ENCODE peak calls at places on chromosomes 1 and 21, in nine cellular contexts. F is cardiac muscle cell, Z is cardiac fibroblast, H is AG10803, P is HFF-Myc, K is stomach, C is fibroblast of the aortic adventitia, V is sigmoid colon, L is AG04449. M is an unnamed sample.

GRCh38 chr1:245260116-245260882 is 105.5 kb downstream of the KIF26B start:
- DNase-seq in F (no peak), Z (no peak), H (no peak), P (no peak), K (peak), C (no peak), V (no peak), L (no peak), M (no peak)

GRCh38 chr1:145895471-145895870 is 9.8 kb upstream of the ANKRD35 start:
- DNase-seq in F (no peak), Z (no peak), H (no peak), P (no peak), K (no peak), C (no peak), V (no peak), L (no peak), M (no peak)

GRCh38 chr1:27144920-27145661 is 9.8 kb downstream of the SLC9A1 start:
- DNase-seq in F (no peak), Z (peak), H (peak), P (no peak), K (peak), C (peak), V (peak), L (peak), M (peak)

GRCh38 chr1:205493241-205494085 is 11.0 kb upstream of the CDK18 start:
- DNase-seq in F (no peak), Z (peak), H (peak), P (peak), K (peak), C (peak), V (no peak), L (no peak), M (peak)

GRCh38 chr1:161196521-161197451 is 2.1 kb downstream of the ADAMTS4 start:
- DNase-seq in F (no peak), Z (peak), H (peak), P (peak), K (no peak), C (peak), V (peak), L (no peak), M (peak)

GRCh38 chr1:165481820-165482532 is 37.0 kb upstream of the RXRG start:
- DNase-seq in F (no peak), Z (peak), H (peak), P (peak), K (peak), C (peak), V (no peak), L (peak), M (peak)

GRCh38 chr1:209434066-209434465 is 149.4 kb upstream of the CAMK1G start:
- DNase-seq in F (no peak), Z (peak), H (peak), P (no peak), K (no peak), C (peak), V (no peak), L (no peak), M (peak)

GRCh38 chr21:44418876-44419230 is 36.5 kb upstream of the LRRC3 start:
- DNase-seq in F (no peak), Z (no peak), H (no peak), P (no peak), K (no peak), C (no peak), V (peak), L (no peak), M (no peak)

GRCh38 chr21:14768042-14768441 is 221.9 kb upstream of the SAMSN1 start:
- DNase-seq in F (no peak), Z (no peak), H (no peak), P (no peak), K (no peak), C (no peak), V (no peak), L (no peak), M (no peak)

GRCh38 chr1:246036175-246036574 is 470.9 kb downstream of the SMYD3 start:
- DNase-seq in F (no peak), Z (no peak), H (no peak), P (no peak), K (no peak), C (no peak), V (no peak), L (no peak), M (no peak)

GRCh38 chr1:99456536-99456935 is 189.4 kb upstream of the PALMD start:
- DNase-seq in F (no peak), Z (peak), H (peak), P (peak), K (no peak), C (no peak), V (no peak), L (no peak), M (no peak)

GRCh38 chr21:45575304-45575992 is 33.2 kb upstream of the SLC19A1 start:
- DNase-seq in F (no peak), Z (no peak), H (no peak), P (no peak), K (no peak), C (no peak), V (peak), L (no peak), M (no peak)

GRCh38 chr1:159921251-159921650 is 4.1 kb downstream of the TAGLN2 start:
- DNase-seq in F (no peak), Z (peak), H (no peak), P (no peak), K (no peak), C (no peak), V (no peak), L (no peak), M (no peak)

DNA sequence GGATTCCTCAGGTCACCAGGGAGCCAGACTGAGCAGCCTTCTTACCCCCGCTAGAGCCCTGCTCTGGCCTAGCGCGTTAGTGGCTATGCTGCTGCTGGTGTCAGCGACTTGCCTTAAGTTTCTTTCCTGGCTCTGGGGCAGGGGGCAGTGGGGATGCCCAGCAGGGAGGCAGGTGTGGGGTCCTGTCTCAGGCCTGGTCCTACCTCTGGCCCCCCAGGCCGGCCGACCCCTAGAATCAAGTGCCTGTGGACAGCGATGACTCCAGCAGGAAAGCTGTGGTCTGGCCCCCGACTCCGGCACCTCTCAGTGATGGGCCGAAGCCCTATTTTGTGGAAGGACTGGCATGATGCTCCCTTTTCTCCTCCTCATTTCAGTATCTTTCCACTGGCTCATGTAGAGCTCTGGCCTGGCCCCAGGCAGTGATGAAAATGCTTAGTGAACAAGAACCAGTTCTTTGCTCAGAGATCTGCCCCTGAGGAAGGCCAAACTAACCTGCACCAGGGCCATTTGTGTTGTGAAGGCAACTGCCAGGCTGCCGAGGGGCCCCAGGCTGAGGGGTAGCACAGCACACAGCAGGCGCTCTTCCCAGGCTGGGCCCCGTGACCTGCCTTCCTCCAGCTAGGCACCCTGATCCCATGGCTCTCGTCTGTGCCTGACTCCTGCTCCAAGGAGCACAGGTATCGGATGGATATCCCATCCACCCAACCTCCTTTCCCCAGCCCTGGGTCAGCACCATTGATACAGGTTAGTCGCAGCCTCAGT is 23.7 kb downstream of the MRPL37 start:
- DNase-seq in F (no peak), Z (no peak), H (no peak), P (no peak), K (no peak), C (no peak), V (no peak), L (no peak), M (no peak)
- H3K4me3 ChIP-seq in F (no peak), Z (no peak), H (no peak), P (no peak), K (no peak), C (no peak), V (no peak), L (no peak), M (no peak)

GRCh38 chr1:3530086-3530930 is 75.8 kb downstream of the ARHGEF16 start:
- DNase-seq in F (peak), Z (no peak), H (no peak), P (no peak), K (peak), C (peak), V (no peak), L (no peak), M (no peak)
- TF ChIP-seq CTCF in F (no peak), Z (no peak), H (peak), P (no peak), K (peak), C (peak), V (no peak), L (no peak), M (no peak)

GRCh38 chr1:116769561-116769977 is 15.3 kb downstream of the CD2 start:
- DNase-seq in F (no peak), Z (peak), H (peak), P (no peak), K (no peak), C (no peak), V (no peak), L (peak), M (no peak)

GRCh38 chr1:116769994-116770393 is 15.8 kb downstream of the CD2 start:
- DNase-seq in F (no peak), Z (no peak), H (no peak), P (no peak), K (no peak), C (no peak), V (no peak), L (no peak), M (no peak)

GRCh38 chr1:116768416-116768815 is 14.2 kb downstream of the CD2 start:
- DNase-seq in F (no peak), Z (no peak), H (no peak), P (no peak), K (no peak), C (no peak), V (no peak), L (no peak), M (no peak)

GRCh38 chr1:116767782-116768382 is 13.7 kb downstream of the CD2 start:
- DNase-seq in F (no peak), Z (peak), H (no peak), P (no peak), K (no peak), C (no peak), V (no peak), L (no peak), M (no peak)

GRCh38 chr1:116769050-116769449 is 14.8 kb downstream of the CD2 start:
- DNase-seq in F (no peak), Z (no peak), H (no peak), P (no peak), K (no peak), C (no peak), V (no peak), L (no peak), M (no peak)
- H3K4me3 ChIP-seq in F (no peak), Z (no peak), H (no peak), P (no peak), K (no peak), C (no peak), V (no peak), L (no peak), M (no peak)

GRCh38 chr21:16913010-16913409 is 599.8 kb upstream of the CXADR start:
- DNase-seq in F (no peak), Z (no peak), H (no peak), P (no peak), K (no peak), C (no peak), V (no peak), L (no peak), M (no peak)
- TF ChIP-seq CTCF in F (no peak), Z (no peak), H (no peak), P (no peak), K (no peak), C (no peak), V (no peak), L (no peak), M (no peak)

GRCh38 chr1:156291226-156292061 is 4.0 kb downstream of the GLMP start:
- DNase-seq in F (peak), Z (peak), H (peak), P (no peak), K (peak), C (peak), V (peak), L (no peak), M (no peak)
- H3K4me3 ChIP-seq in F (peak), Z (peak), H (peak), P (peak), K (peak), C (peak), V (peak), L (peak), M (peak)

GRCh38 chr1:47309427-47309826 is 4.5 kb downstream of the STIL start:
- DNase-seq in F (no peak), Z (no peak), H (no peak), P (no peak), K (no peak), C (no peak), V (no peak), L (no peak), M (no peak)

GRCh38 chr1:47317841-47318240 is 3.9 kb upstream of the STIL start:
- DNase-seq in F (no peak), Z (peak), H (peak), P (no peak), K (no peak), C (peak), V (no peak), L (peak), M (peak)

GRCh38 chr1:47313915-47314664 is at the start of gene STIL:
- DNase-seq in F (peak), Z (peak), H (peak), P (peak), K (peak), C (peak), V (peak), L (peak), M (peak)
- TF ChIP-seq CTCF in F (no peak), Z (no peak), H (no peak), P (no peak), K (no peak), C (no peak), V (no peak), L (no peak), M (no peak)

GRCh38 chr1:56355422-56355821 is 223.9 kb downstream of the PLPP3 start:
- DNase-seq in F (peak), Z (no peak), H (no peak), P (no peak), K (no peak), C (no peak), V (no peak), L (no peak), M (no peak)
- H3K4me3 ChIP-seq in F (no peak), Z (no peak), H (no peak), P (no peak), K (no peak), C (no peak), V (no peak), L (no peak), M (no peak)

DNA sequence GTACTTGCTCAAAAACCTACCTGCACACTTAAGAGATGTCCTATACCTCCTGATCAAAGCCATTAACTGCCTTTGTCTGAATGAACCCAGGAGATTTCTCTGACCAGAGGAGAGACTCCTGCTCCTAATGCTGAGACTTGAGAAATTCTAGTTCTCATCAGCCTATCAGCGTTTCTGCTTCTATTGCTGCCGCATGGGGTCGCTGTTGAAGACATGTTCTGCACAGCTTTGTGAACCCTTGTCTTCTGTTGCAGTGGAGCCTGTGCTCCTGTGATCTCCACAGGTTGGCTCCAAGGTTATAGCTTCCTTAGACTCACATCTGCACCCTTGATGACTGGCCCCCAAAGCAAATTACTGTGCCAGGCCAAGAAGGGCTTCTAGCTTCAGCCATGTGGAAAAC is 40.2 kb downstream of the EDN2 start:
- DNase-seq in F (no peak), Z (no peak), H (no peak), P (no peak), K (no peak), C (no peak), V (no peak), L (no peak), M (no peak)
- TF ChIP-seq CTCF in F (peak), Z (peak), H (peak), P (no peak), K (no peak), C (peak), V (no peak), L (peak), M (peak)

GRCh38 chr1:180909462-180909976 is 3.2 kb upstream of the KIAA1614 start:
- DNase-seq in F (no peak), Z (no peak), H (no peak), P (no peak), K (no peak), C (no peak), V (no peak), L (no peak), M (no peak)
- H3K4me3 ChIP-seq in F (no peak), Z (no peak), H (no peak), P (no peak), K (no peak), C (no peak), V (no peak), L (no peak), M (no peak)

M was measured in AG09309.